ENCODE peak calls at places on chromosome 17, in eight cellular contexts. C is SK-MEL-5; Y is prostate gland; Q is CD8-positive, alpha-beta memory T cell; W is D341Med; H is fibroblast of lung; Z is COR-L47; B is Kasumi-1. G is an unnamed sample.

GRCh38 chr17:16214190-16215001 is 938 bp downstream of the NCOR1 start:
- DNase-seq in C (no peak), Y (no peak), Q (no peak), W (peak; percentile 5), H (peak; percentile 25), Z (no peak), B (no peak), G (no peak)

GRCh38 chr17:44995602-44996001 is 27.5 kb upstream of the C1QL1 start:
- DNase-seq in C (no peak), Y (no peak), Q (no peak), W (no peak), H (no peak), Z (no peak), B (no peak), G (no peak)

GRCh38 chr17:1546292-1546922 is 16.2 kb downstream of the PITPNA start:
- DNase-seq in C (no peak), Y (no peak), Q (no peak), W (no peak), H (peak; percentile 34), Z (no peak), B (no peak), G (no peak)

GRCh38 chr17:21756856-21757619 is 64.7 kb downstream of the KCNJ18 start:
- DNase-seq in C (no peak), Y (no peak), Q (no peak), W (no peak), H (no peak), Z (no peak), B (no peak), G (no peak)

GRCh38 chr17:32877164-32877764 is 340 bp upstream of the MYO1D start:
- DNase-seq in C (peak; percentile 88), Y (peak; percentile 90), Q (peak; percentile 91), W (peak; percentile 100), H (peak; percentile 72), Z (peak; percentile 83), B (peak; percentile 56), G (peak; percentile 83)

GRCh38 chr17:49290690-49291326 is 60.2 kb upstream of the PHOSPHO1 start:
- DNase-seq in C (peak; percentile 66), Y (no peak), Q (no peak), W (peak; percentile 59), H (peak; percentile 10), Z (peak; percentile 1), B (peak; percentile 71), G (peak; percentile 6)

GRCh38 chr17:39677581-39678339 is 9.5 kb downstream of the PNMT start:
- DNase-seq in C (no peak), Y (no peak), Q (no peak), W (no peak), H (no peak), Z (peak; percentile 50), B (no peak), G (no peak)

GRCh38 chr17:67490471-67490870 is 113.4 kb downstream of the PITPNC1 start:
- DNase-seq in C (no peak), Y (no peak), Q (no peak), W (no peak), H (no peak), Z (no peak), B (no peak), G (no peak)

GRCh38 chr17:40554646-40555295 is 10.5 kb downstream of the CCR7 start:
- DNase-seq in C (no peak), Y (no peak), Q (no peak), W (no peak), H (no peak), Z (no peak), B (no peak), G (no peak)